ENCODE peak calls at places on chromosome X, in nine cellular contexts. W is cardiac muscle cell, O is endothelial cell, N is lung, I is right lobe of liver, S is heart left ventricle, B is fibroblast of mammary gland, V is AG04450, M is upper lobe of left lung. G is an unnamed sample.

GRCh38 chrX:41449615-41450014 is 2.5 kb downstream of the NYX start:
- DNase-seq in V (no peak), M (no peak), W (peak), B (peak), S (peak), O (no peak), I (no peak), N (no peak), G (no peak)

GRCh38 chrX:1587161-1587560 is 4.2 kb upstream of the AKAP17A start:
- DNase-seq in S (no peak), N (peak), I (no peak), V (no peak), W (no peak), B (no peak), M (no peak), O (no peak), G (no peak)

GRCh38 chrX:77743720-77744119 is 42.3 kb downstream of the ATRX start:
- DNase-seq in O (no peak), M (no peak), W (no peak), N (no peak), V (no peak), B (no peak), S (no peak), I (no peak), G (no peak)

GRCh38 chrX:130163350-130163851 is 2.2 kb downstream of the AIFM1 start:
- DNase-seq in M (no peak), I (no peak), B (no peak), N (no peak), S (no peak), V (no peak), O (no peak), W (no peak), G (no peak)

GRCh38 chrX:120857240-120857639 is 18.4 kb downstream of the CT47B1 start:
- DNase-seq in M (no peak), S (no peak), O (peak), I (no peak), V (no peak), B (peak), N (no peak), W (no peak), G (no peak)

GRCh38 chrX:140432328-140433025 is 72.4 kb downstream of the SOX3 start:
- DNase-seq in B (no peak), V (no peak), I (peak), N (no peak), M (no peak), O (no peak), W (no peak), S (peak), G (no peak)

GRCh38 chrX:76971393-76972376 is 475.5 kb upstream of the FGF16 start:
- DNase-seq in M (no peak), V (no peak), I (no peak), N (no peak), W (no peak), S (no peak), B (no peak), O (no peak), G (no peak)

GRCh38 chrX:131747173-131747572 is 203.3 kb downstream of the OR13H1 start:
- DNase-seq in M (peak), S (no peak), O (no peak), N (peak), W (no peak), V (no peak), B (peak), I (peak), G (no peak)

GRCh38 chrX:45233541-45233940 is 32.9 kb upstream of the DIPK2B start:
- DNase-seq in N (no peak), S (no peak), I (no peak), V (no peak), W (no peak), B (peak), O (no peak), M (no peak), G (no peak)

GRCh38 chrX:75156537-75156945 is 458 bp upstream of the ABCB7 start:
- DNase-seq in I (no peak), B (peak), M (no peak), O (no peak), N (no peak), S (no peak), W (no peak), V (no peak), G (no peak)

GRCh38 chrX:41332408-41332987 is 1.5 kb upstream of the DDX3X start:
- DNase-seq in S (peak), B (no peak), W (no peak), M (peak), V (no peak), N (no peak), I (no peak), O (no peak), G (no peak)

GRCh38 chrX:129701624-129702069 is 37.1 kb upstream of the XPNPEP2 start:
- DNase-seq in O (no peak), W (no peak), V (no peak), B (peak), N (no peak), S (peak), I (no peak), M (no peak), G (no peak)

GRCh38 chrX:19130628-19131027 is 8.4 kb upstream of the ADGRG2 start:
- DNase-seq in M (no peak), I (no peak), S (no peak), N (no peak), W (no peak), O (no peak), B (no peak), V (no peak), G (no peak)

GRCh38 chrX:40502688-40503087 is 78.1 kb upstream of the ATP6AP2 start:
- DNase-seq in I (no peak), V (no peak), M (no peak), N (no peak), B (no peak), S (no peak), W (peak), O (no peak), G (no peak)

GRCh38 chrX:590666-591065 is 39.9 kb upstream of the SHOX start:
- DNase-seq in W (no peak), V (no peak), N (peak), M (no peak), O (no peak), S (no peak), I (no peak), B (no peak), G (no peak)

GRCh38 chrX:24902808-24903207 is 113.0 kb downstream of the ARX start:
- DNase-seq in M (no peak), S (no peak), V (peak), B (peak), W (no peak), O (no peak), I (no peak), N (no peak), G (no peak)

GRCh38 chrX:17559728-17560379 is 177.4 kb upstream of the SCML1 start:
- DNase-seq in M (peak), W (peak), B (peak), S (no peak), V (peak), O (no peak), I (no peak), N (no peak), G (no peak)

GRCh38 chrX:120514236-120514635 is 45.1 kb upstream of the LAMP2 start:
- DNase-seq in V (no peak), B (peak), N (no peak), I (no peak), O (peak), M (no peak), S (no peak), W (no peak), G (no peak)

GRCh38 chrX:40097492-40098263 is at the start of gene BCOR:
- DNase-seq in O (peak), S (peak), V (no peak), B (no peak), W (peak), I (peak), N (no peak), M (peak), G (peak)

GRCh38 chrX:22748093-22748999 is 251.4 kb upstream of the DDX53 start:
- DNase-seq in V (no peak), I (peak), B (peak), N (peak), M (peak), W (peak), S (peak), O (peak), G (peak)

GRCh38 chrX:31435592-31435991 is 363.8 kb upstream of the FTHL17 start:
- DNase-seq in N (no peak), W (peak), S (no peak), M (no peak), V (no peak), I (no peak), O (peak), B (no peak), G (no peak)

GRCh38 chrX:16825306-16826035 is 39.2 kb downstream of the TXLNG start:
- DNase-seq in I (no peak), V (no peak), B (peak), M (no peak), S (no peak), W (no peak), O (no peak), N (no peak), G (no peak)

GRCh38 chrX:112266136-112266535 is 183.6 kb upstream of the TRPC5 start:
- DNase-seq in I (no peak), O (no peak), S (no peak), V (no peak), W (no peak), N (no peak), B (no peak), M (no peak), G (no peak)

GRCh38 chrX:54921427-54922021 is 900 bp downstream of the TRO start:
- DNase-seq in M (no peak), O (peak), S (peak), W (peak), B (peak), I (no peak), V (peak), N (no peak), G (peak)

DNA sequence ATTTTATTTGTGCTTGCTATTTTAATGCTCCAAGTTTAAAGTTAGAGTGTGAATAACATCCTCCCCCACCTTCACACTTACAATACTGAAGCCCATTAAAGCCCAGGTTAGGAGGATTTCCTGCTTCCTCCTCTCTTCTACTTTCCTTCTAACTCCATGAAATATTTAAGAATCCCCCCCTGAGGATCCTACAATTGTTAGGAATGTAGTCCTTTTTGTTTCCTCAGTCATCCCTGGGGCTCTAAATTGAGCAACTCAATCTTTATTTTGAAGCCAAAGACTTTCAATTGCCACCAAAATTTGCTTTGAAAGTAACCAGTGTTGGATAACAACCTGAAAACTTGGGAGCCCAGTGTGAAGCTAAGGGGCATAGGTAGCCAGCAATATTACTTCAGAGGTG is 276.9 kb downstream of the FAM47A start:
- DNase-seq in S (no peak), N (no peak), O (no peak), B (no peak), M (no peak), W (no peak), V (no peak), I (no peak), G (no peak)
- TF ChIP-seq CTCF in S (no peak), N (no peak), O (no peak), B (no peak), M (no peak), W (no peak), V (no peak), I (no peak), G (no peak)

DNA sequence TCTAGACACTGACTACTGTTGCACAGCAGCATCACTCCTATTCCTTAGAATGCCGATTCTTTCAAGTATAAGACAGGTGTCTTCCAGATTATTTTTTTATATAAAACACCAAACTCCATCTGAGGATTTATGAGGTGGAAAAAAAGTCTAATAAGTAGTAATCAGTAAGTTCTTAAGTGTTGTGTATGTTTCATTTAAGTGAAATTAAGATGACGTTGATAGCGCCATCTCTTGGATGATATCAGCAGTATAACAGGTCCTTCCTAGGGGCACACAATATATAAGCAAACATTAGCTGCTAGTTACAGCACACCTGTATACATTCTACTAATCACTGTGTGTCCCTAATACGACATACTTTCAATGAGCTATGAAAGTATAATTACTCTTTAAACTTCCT is 99.6 kb upstream of the STS start:
- DNase-seq in W (no peak), N (no peak), V (no peak), M (no peak), I (no peak), S (no peak), B (no peak), O (no peak), G (no peak)
- TF ChIP-seq CTCF in W (no peak), N (no peak), V (no peak), M (no peak), I (no peak), S (no peak), B (no peak), O (no peak), G (no peak)

GRCh38 chrX:97909245-97909644 is 1025.5 kb downstream of the RPA4 start:
- DNase-seq in M (no peak), N (no peak), I (no peak), V (no peak), O (no peak), B (no peak), W (no peak), S (no peak), G (no peak)
- TF ChIP-seq CTCF in M (no peak), N (no peak), I (no peak), V (no peak), O (no peak), B (no peak), W (no peak), S (no peak), G (no peak)

GRCh38 chrX:124018031-124018430 is 56.5 kb downstream of the STAG2 start:
- DNase-seq in N (no peak), V (no peak), I (no peak), B (peak), M (no peak), S (no peak), O (no peak), W (no peak), G (no peak)
- TF ChIP-seq CTCF in N (no peak), V (peak), I (no peak), B (no peak), M (no peak), S (no peak), O (no peak), W (peak), G (peak)

DNA sequence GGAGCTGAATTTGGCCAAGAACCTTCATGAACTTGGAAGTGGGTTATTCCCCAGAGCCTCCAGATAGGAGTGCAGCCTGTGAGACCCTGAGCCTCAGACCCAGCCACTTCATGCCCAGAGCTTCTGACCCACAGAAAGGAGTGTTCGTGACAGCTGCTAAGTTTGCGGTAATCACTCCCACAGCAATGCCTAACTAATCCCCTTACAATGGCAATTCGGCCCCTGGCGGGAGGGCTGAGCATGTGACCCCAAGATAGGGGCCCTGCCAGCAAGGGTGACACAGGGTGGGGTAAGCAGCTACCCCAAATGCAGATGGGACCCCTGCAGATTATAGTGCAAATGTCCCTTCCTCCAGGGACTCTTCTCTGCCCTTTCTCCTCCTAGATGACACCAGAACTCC is 22.5 kb downstream of the PNMA6E start:
- DNase-seq in I (no peak), V (no peak), B (no peak), S (no peak), O (no peak), W (no peak), N (no peak), M (no peak), G (no peak)
- TF ChIP-seq CTCF in I (no peak), V (no peak), B (no peak), S (no peak), O (no peak), W (no peak), N (no peak), M (no peak), G (no peak)

GRCh38 chrX:153469811-153470410 is 465 bp downstream of the HAUS7 start:
- DNase-seq in I (no peak), M (peak), S (no peak), B (peak), N (no peak), O (peak), W (peak), V (no peak), G (peak)
- TF ChIP-seq CTCF in I (no peak), M (peak), S (no peak), B (no peak), N (no peak), O (no peak), W (peak), V (peak), G (no peak)

DNA sequence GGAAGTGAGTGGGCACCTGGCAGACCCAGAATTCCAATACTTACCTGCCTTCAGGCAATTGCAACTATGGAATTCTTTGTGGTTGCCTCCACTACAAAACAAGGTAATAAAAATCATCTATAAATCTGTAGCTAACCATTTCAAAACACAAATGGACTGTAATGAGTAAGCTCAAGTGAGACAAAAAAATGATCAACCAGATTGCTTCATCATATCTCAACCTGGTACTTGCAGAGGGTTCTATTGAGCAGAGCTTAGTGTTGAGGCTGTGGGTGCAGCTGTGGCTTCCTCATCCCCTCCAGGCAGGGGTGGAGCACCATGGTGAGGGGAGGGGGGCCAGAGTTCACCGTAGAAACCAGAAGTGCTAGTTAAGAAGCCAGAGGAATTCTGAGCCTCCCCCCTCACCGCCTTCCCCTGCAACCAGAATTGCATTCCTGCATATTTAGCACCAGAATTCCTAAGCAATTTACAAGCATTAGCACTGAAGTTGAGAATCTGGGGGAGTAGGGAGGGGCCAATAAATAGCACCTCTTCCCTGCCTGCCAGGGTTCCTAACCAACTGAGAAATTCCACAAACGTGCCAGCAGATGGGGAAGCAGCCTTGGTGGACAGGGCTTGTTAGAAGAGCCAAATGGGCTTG is 11.5 kb downstream of the CTAG1A start:
- DNase-seq in S (no peak), O (no peak), I (no peak), W (peak), M (no peak), V (no peak), B (no peak), N (no peak), G (no peak)
- TF ChIP-seq CTCF in S (no peak), O (no peak), I (no peak), W (no peak), M (no peak), V (no peak), B (no peak), N (no peak), G (no peak)

G was measured in BE2C.